ENCODE peak calls at places on chromosomes 3 and 15, in four cellular contexts. D, R, I and E are unnamed samples.

GRCh38 chr15:73287019-73287418 is 81.7 kb downstream of the HCN4 start:
- DNase-seq in I (no peak), D (no peak), R (no peak), E (no peak)

GRCh38 chr3:180183346-180183745 is 146.6 kb upstream of the PEX5L start:
- DNase-seq in R (no peak), I (no peak), D (no peak), E (no peak)

GRCh38 chr3:4290272-4290893 is 12.8 kb upstream of the SETMAR start:
- DNase-seq in I (peak), R (peak), D (no peak), E (peak)

GRCh38 chr15:71128939-71129562 is 13.8 kb downstream of the THSD4 start:
- DNase-seq in I (no peak), R (no peak), D (no peak), E (no peak)

GRCh38 chr15:56249080-56249479 is 5.4 kb upstream of the RFX7 start:
- DNase-seq in I (peak), R (peak), D (no peak), E (peak)

GRCh38 chr3:186268616-186269448 is 93.2 kb downstream of the DGKG start:
- DNase-seq in I (no peak), D (no peak), R (peak), E (no peak)

GRCh38 chr15:101723161-101723873 is 956 bp downstream of the TARS3 start:
- DNase-seq in I (peak), D (no peak), R (peak), E (peak)

GRCh38 chr3:27696906-27697305 is 25.2 kb downstream of the EOMES start:
- DNase-seq in R (no peak), I (no peak), D (no peak), E (no peak)

GRCh38 chr3:126957776-126958637 is 24.9 kb upstream of the PLXNA1 start:
- DNase-seq in R (no peak), D (peak), I (no peak), E (no peak)

GRCh38 chr3:46702246-46703012 is 1.2 kb downstream of the TMIE start:
- DNase-seq in R (no peak), D (peak), I (no peak), E (no peak)

GRCh38 chr3:28057548-28057947 is 183.9 kb upstream of the CMC1 start:
- DNase-seq in D (no peak), R (no peak), I (no peak), E (no peak)

GRCh38 chr15:79540551-79540950 is 108.4 kb downstream of the MINAR1 start:
- DNase-seq in D (no peak), R (no peak), I (no peak), E (no peak)

GRCh38 chr15:36811903-36812302 is 232.5 kb downstream of the CDIN1 start:
- DNase-seq in I (no peak), R (no peak), D (no peak), E (no peak)

GRCh38 chr15:64772964-64773363 is 2.4 kb downstream of the RBPMS2 start:
- DNase-seq in I (no peak), D (no peak), R (no peak), E (no peak)

GRCh38 chr3:24573576-24573975 is 78.9 kb upstream of the THRB start:
- DNase-seq in I (no peak), D (no peak), R (no peak), E (no peak)

GRCh38 chr3:30341851-30342250 is 264.6 kb upstream of the TGFBR2 start:
- DNase-seq in D (no peak), R (no peak), I (peak), E (no peak)

GRCh38 chr15:81016253-81017068 is 15.7 kb downstream of the TLNRD1 start:
- DNase-seq in R (no peak), I (peak), D (no peak), E (no peak)

GRCh38 chr3:188067932-188068331 is 86.0 kb upstream of the LPP start:
- DNase-seq in R (peak), I (peak), D (no peak), E (peak)

GRCh38 chr3:107523361-107524213 is 825 bp downstream of the BBX start:
- DNase-seq in R (peak), I (peak), D (peak), E (peak)

GRCh38 chr3:186487037-186487436 is 57.1 kb downstream of the CRYGS start:
- DNase-seq in D (no peak), R (no peak), I (no peak), E (no peak)

GRCh38 chr3:82130056-82130455 is 368.6 kb upstream of the GBE1 start:
- DNase-seq in R (no peak), I (no peak), D (no peak), E (no peak)

GRCh38 chr3:1677576-1678164 is 421.0 kb upstream of the CNTN4 start:
- DNase-seq in D (no peak), R (no peak), I (no peak), E (no peak)

GRCh38 chr15:59691194-59691805 is 2.2 kb upstream of the BNIP2 start:
- DNase-seq in I (peak), R (peak), D (no peak), E (peak)

GRCh38 chr3:187828571-187829452 is 83.5 kb upstream of the BCL6 start:
- DNase-seq in I (no peak), D (no peak), R (no peak), E (no peak)

DNA sequence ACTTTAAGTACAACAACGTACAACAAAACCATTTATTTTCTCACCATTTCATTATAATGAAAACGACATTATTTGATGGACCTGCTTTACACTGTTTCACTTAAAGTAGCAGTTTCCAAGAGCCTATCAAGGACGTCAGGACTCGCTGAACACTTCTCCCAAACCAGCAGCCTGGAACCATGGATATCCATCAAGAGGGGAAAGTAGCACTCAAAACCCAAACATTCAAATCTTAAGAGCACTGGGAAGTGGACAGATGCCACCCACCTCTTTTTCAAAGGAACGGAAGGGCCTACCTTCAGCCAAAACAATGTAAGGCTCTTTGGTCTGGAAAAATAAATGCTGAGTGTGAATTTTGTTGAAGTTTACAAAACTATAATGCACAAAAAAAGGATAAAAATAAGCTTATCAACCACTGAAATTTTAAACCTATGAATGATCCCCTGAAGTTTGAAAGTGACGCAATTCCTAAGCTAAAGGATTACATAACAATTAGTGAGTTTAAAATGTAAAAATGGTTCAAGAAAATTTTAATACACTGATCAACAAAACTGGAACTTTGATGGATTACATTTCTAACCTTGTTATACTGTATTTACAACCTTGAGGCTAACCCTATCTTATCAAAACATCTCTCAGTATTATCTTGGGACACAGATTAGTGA is 4.6 kb downstream of the PIK3R4 start:
- DNase-seq in R (no peak), I (no peak), D (no peak), E (no peak)
- H3K4me3 ChIP-seq in R (no peak), I (no peak), D (peak), E (no peak)

GRCh38 chr3:141797167-141797773 is 34.1 kb downstream of the GRK7 start:
- DNase-seq in D (peak), I (peak), R (peak), E (peak)
- H3K4me3 ChIP-seq in D (peak), I (peak), R (peak), E (peak)

DNA sequence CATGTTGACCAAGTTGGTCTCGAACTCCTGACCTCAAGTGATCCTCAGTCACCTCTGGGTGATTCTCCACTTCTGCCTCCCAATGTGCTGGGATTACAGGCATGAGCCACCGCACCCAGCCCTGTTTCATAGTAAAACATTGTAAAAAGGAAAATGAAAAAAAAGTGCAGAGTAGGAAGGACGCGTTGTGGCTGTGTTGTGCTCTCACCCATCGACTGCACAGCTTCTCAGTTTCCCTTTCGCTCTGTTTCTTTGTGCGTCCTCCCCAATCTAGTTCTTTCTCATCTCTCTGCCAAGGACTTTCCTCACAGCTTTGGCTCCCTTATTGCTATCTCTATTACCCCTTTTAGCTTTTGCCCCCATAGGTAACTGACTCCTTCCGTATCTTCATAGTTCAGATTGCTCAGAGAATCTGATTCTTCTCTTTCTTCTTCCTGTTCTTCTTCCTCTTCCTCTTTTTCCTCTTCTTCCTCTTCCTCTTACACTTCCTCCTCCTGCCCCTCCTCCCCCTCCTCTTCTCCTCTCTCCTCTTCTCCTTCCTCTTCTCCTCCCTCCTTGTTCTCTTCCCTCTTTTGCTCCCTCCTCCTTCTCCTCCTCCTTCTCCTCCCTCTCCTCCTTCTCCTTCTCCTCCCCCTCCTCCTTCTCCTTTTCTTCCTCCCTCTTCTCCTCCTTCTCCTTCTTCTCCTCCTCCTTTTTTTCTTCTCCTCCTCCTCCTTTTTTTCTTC is 81.1 kb upstream of the VGLL4 start:
- DNase-seq in I (no peak), R (no peak), D (no peak), E (no peak)
- H3K4me3 ChIP-seq in I (no peak), R (no peak), D (no peak), E (no peak)

GRCh38 chr15:44735482-44736260 is 657 bp upstream of the TRIM69 start:
- DNase-seq in D (peak), R (peak), I (no peak), E (no peak)
- H3K4me3 ChIP-seq in D (no peak), R (no peak), I (no peak), E (no peak)